ENCODE peak calls at places on chromosomes 6 and 20, in four cellular contexts. C is IMR-90, R is pancreas, Q is fibroblast of mammary gland. K is an unnamed sample.

GRCh38 chr6:110662468-110663211 is 152.6 kb downstream of the CDK19 start:
- DNase-seq in C (peak; percentile 44), R (no peak), Q (no peak), K (no peak)

GRCh38 chr20:6966721-6967120 is 199.2 kb downstream of the BMP2 start:
- DNase-seq in C (no peak), R (no peak), Q (peak; percentile 26), K (peak; percentile 56)

GRCh38 chr20:43849496-43850197 is 65.0 kb upstream of the TOX2 start:
- DNase-seq in C (peak; percentile 81), R (no peak), Q (peak; percentile 76), K (peak; percentile 73)

GRCh38 chr6:27565839-27566779 is 93.2 kb upstream of the ZNF184 start:
- DNase-seq in C (no peak), R (no peak), Q (no peak), K (peak; percentile 44)

GRCh38 chr6:154878866-154879491 is 116.1 kb upstream of the TIAM2 start:
- DNase-seq in C (peak; percentile 69), R (no peak), Q (peak; percentile 73), K (peak; percentile 45)

GRCh38 chr20:38727602-38728236 is 3.4 kb downstream of the SLC32A1 start:
- DNase-seq in C (no peak), R (no peak), Q (no peak), K (no peak)

GRCh38 chr6:46419576-46420002 is 71.7 kb downstream of the RCAN2 start:
- DNase-seq in C (peak; percentile 67), R (no peak), Q (peak; percentile 80), K (peak; percentile 73)

GRCh38 chr20:20364747-20365558 is 3.0 kb upstream of the INSM1 start:
- DNase-seq in C (no peak), R (no peak), Q (no peak), K (no peak)

GRCh38 chr20:41030536-41031242 is 2.1 kb downstream of the TOP1 start:
- DNase-seq in C (peak; percentile 80), R (no peak), Q (peak; percentile 83), K (peak; percentile 72)

GRCh38 chr20:47295921-47296426 is 60.5 kb downstream of the ZMYND8 start:
- DNase-seq in C (no peak), R (no peak), Q (no peak), K (peak; percentile 87)

GRCh38 chr6:7769702-7770101 is 43.8 kb downstream of the BMP6 start:
- DNase-seq in C (peak; percentile 47), R (no peak), Q (peak; percentile 47), K (peak; percentile 46)

GRCh38 chr6:71250050-71250689 is 38.4 kb upstream of the OGFRL1 start:
- DNase-seq in C (peak; percentile 87), R (no peak), Q (peak; percentile 92), K (peak; percentile 70)

GRCh38 chr20:39638671-39639070 is 676.5 kb downstream of the DHX35 start:
- DNase-seq in C (no peak), R (no peak), Q (no peak), K (no peak)

GRCh38 chr6:44701637-44702101 is 314.2 kb downstream of the CDC5L start:
- DNase-seq in C (no peak), R (no peak), Q (peak; percentile 78), K (no peak)

GRCh38 chr6:136628996-136629395 is 78.8 kb upstream of the MAP7 start:
- DNase-seq in C (peak; percentile 28), R (no peak), Q (no peak), K (peak; percentile 72)

GRCh38 chr6:132643547-132643946 is 15.4 kb downstream of the TAAR1 start:
- DNase-seq in C (no peak), R (no peak), Q (no peak), K (no peak)

GRCh38 chr20:9280654-9281053 is 211.8 kb downstream of the PLCB4 start:
- DNase-seq in C (peak; percentile 21), R (no peak), Q (peak; percentile 10), K (no peak)

GRCh38 chr6:36703081-36703606 is 5.5 kb downstream of the RAB44 start:
- DNase-seq in C (no peak), R (no peak), Q (no peak), K (no peak)

GRCh38 chr6:2688416-2689064 is 62.2 kb downstream of the MYLK4 start:
- DNase-seq in C (peak; percentile 90), R (no peak), Q (peak; percentile 90), K (peak; percentile 81)

GRCh38 chr6:53761036-53761435 is 33.8 kb upstream of the LRRC1 start:
- DNase-seq in C (peak; percentile 16), R (no peak), Q (no peak), K (no peak)

DNA sequence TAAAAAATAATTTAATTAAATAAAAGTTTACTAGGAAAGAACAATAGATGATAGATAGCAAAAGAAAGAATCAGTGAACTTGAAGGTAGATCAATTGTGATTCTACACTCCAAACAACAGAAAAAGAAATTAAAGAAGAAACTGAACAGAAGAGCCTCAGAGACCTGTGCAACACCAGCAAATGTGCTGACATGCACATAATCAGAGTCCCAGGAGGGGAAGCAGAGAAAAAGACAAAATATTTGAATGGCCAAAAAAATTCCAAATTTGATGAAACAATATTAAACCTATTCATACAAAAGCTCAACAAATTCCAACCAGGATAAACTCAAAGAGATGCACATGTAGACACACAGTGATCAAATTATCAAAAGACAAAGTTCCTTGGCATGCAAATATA is 267.5 kb upstream of the OPRM1 start:
- DNase-seq in C (no peak), R (no peak), Q (no peak), K (no peak)
- H3K4me3 ChIP-seq in C (no peak overlapping the region), R (no peak overlapping the region), Q (no peak overlapping the region), K (no peak overlapping the region)

DNA sequence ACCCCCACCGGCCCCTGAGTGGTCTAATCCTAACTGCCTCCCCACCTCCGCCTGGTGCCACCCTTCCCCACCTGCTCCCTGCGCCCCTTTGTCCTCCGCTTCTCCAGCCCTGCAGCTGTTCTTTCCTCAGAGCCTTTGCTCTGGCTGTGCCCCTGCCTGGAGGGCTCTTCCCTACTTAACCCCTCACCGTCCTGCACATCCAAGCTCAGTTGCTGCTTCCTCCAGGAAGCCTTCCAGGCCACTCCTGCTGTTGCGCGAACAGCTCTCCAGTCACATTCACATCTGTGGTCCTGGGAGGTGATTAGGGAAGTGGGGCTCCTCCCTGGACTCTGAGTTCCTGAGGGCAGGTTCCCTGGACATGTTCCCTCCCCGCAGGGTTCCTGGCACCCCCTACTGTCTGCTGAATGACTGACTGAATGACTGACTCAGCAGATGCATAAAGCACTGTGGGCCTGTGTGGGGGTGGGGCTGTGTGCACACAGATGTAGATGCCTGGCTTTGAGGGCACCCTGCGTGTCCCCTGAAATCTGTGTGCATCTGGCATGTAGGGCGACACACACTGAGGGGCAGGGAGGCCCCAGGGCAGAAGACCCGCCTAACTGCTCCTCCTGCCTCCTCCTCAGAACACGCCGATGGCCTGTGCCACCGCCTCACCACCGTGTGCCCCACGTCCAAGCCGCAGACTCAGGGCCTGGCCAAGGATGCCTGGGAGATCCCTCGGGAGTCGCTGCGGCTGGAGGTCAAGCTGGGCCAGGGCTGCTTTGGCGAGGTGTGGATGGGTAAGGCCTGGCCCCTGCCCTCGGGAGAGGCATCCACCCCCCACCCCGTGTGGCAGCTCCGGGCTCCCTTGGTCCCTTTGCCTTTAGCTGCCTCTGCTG is 51.4 kb downstream of the SRC start:
- DNase-seq in C (no peak), R (no peak), Q (peak; percentile 49), K (no peak)
- TF ChIP-seq CTCF in C (no peak), R (no peak), Q (peak; percentile 12), K (no peak)

GRCh38 chr6:12014027-12014872 is 2.1 kb downstream of the HIVEP1 start:
- DNase-seq in C (peak; percentile 90), R (no peak), Q (peak; percentile 63), K (peak; percentile 63)

GRCh38 chr6:12012566-12013367 is 655 bp downstream of the HIVEP1 start:
- DNase-seq in C (peak; percentile 95), R (peak; percentile 79), Q (peak; percentile 83), K (peak; percentile 93)

GRCh38 chr6:12014873-12015149 is 2.7 kb downstream of the HIVEP1 start:
- DNase-seq in C (no peak), R (no peak), Q (no peak), K (no peak)

GRCh38 chr6:12012231-12012565 is at the start of gene HIVEP1:
- DNase-seq in C (no peak), R (no peak), Q (no peak), K (no peak)

DNA sequence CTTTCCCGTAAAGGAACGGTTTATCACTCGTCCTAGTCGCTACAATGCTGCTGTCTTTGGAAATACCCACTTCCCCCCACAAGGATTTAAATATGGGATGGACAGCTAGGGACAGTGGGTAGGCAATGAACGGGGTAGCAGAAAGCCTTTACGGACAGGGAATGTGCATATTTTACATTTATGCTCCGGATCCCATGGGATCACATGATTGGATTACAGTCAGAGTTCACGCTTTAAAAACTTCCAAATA is 1.2 kb downstream of the HIVEP1 start:
- DNase-seq in C (no peak), R (no peak), Q (peak; percentile 31), K (no peak)
- H3K4me3 ChIP-seq in C (peak overlapping the region; percentile 76), R (peak overlapping the region; percentile 84), Q (peak overlapping the region; percentile 85), K (peak overlapping the region; percentile 85)

GRCh38 chr20:63685269-63686026 is 11.0 kb upstream of the TNFRSF6B start:
- DNase-seq in C (no peak), R (no peak), Q (no peak), K (no peak)
- TF ChIP-seq CTCF in C (no peak), R (no peak), Q (no peak), K (no peak)

K was measured in epithelial cell of esophagus.